ENCODE peak calls at places on chromosomes 3 and 15, in eight cellular contexts. N, E, T, Y, D, M, I and B are unnamed samples.

GRCh38 chr3:132347095-132347494 is 29.9 kb downstream of the ACP3 start:
- DNase-seq in N (no peak), E (peak; percentile 91), T (no peak), Y (peak; percentile 90), D (peak; percentile 13), M (no peak), I (peak; percentile 59), B (no peak)

GRCh38 chr3:134353831-134354611 is 20.2 kb downstream of the AMOTL2 start:
- DNase-seq in N (no peak), E (no peak), T (no peak), Y (no peak), D (peak; percentile 80), M (no peak), I (no peak), B (no peak)

GRCh38 chr3:194375921-194376570 is 6.5 kb upstream of the LRRC15 start:
- DNase-seq in N (no peak), E (no peak), T (no peak), Y (no peak), D (no peak), M (no peak), I (no peak), B (no peak)

GRCh38 chr3:70856414-70857162 is 544.1 kb upstream of the MDFIC2 start:
- DNase-seq in N (no peak), E (peak; percentile 98), T (no peak), Y (peak; percentile 99), D (no peak), M (no peak), I (no peak), B (no peak)

GRCh38 chr3:119681279-119681678 is 4.1 kb upstream of the COX17 start:
- DNase-seq in N (peak; percentile 53), E (peak; percentile 46), T (no peak), Y (peak; percentile 40), D (no peak), M (no peak), I (no peak), B (no peak)

GRCh38 chr3:52535411-52536111 is 844 bp upstream of the UQCC5 start:
- DNase-seq in N (no peak), E (no peak), T (no peak), Y (no peak), D (no peak), M (peak; percentile 36), I (peak; percentile 19), B (no peak)

GRCh38 chr3:9623148-9623547 is 26.2 kb upstream of the MTMR14 start:
- DNase-seq in N (no peak), E (peak; percentile 4), T (no peak), Y (no peak), D (no peak), M (no peak), I (no peak), B (no peak)

GRCh38 chr15:99925661-99926461 is 192.6 kb upstream of the LYSMD4 start:
- DNase-seq in N (peak; percentile 65), E (peak; percentile 27), T (peak; percentile 65), Y (peak; percentile 72), D (peak; percentile 79), M (peak; percentile 77), I (peak; percentile 60), B (no peak)

GRCh38 chr3:46477145-46477544 is 12.4 kb upstream of the LTF start:
- DNase-seq in N (peak; percentile 26), E (no peak), T (no peak), Y (no peak), D (no peak), M (no peak), I (no peak), B (no peak)

GRCh38 chr15:58472821-58473581 is 41.2 kb downstream of the LIPC start:
- DNase-seq in N (no peak), E (peak; percentile 53), T (no peak), Y (peak; percentile 87), D (no peak), M (no peak), I (no peak), B (no peak)

GRCh38 chr3:190036631-190037030 is 84.1 kb downstream of the P3H2 start:
- DNase-seq in N (no peak), E (peak; percentile 78), T (no peak), Y (peak; percentile 78), D (no peak), M (no peak), I (no peak), B (no peak)

GRCh38 chr3:35908366-35909232 is 269.3 kb downstream of the ARPP21 start:
- DNase-seq in N (peak; percentile 92), E (peak; percentile 63), T (peak; percentile 30), Y (peak; percentile 66), D (peak; percentile 52), M (peak; percentile 13), I (peak; percentile 63), B (no peak)

GRCh38 chr3:51710631-51711351 is 3.9 kb downstream of the GRM2 start:
- DNase-seq in N (peak; percentile 64), E (no peak), T (no peak), Y (no peak), D (no peak), M (no peak), I (peak; percentile 9), B (no peak)

GRCh38 chr3:157405457-157405856 is 31.2 kb upstream of the PTX3 start:
- DNase-seq in N (no peak), E (peak; percentile 89), T (no peak), Y (peak; percentile 21), D (no peak), M (no peak), I (no peak), B (no peak)

GRCh38 chr15:35308802-35309201 is 223.7 kb upstream of the NANOGP8 start:
- DNase-seq in N (no peak), E (peak; percentile 95), T (no peak), Y (peak; percentile 31), D (no peak), M (no peak), I (no peak), B (no peak)

GRCh38 chr3:167110906-167111305 is 269.2 kb downstream of the ZBBX start:
- DNase-seq in N (peak; percentile 67), E (peak; percentile 78), T (no peak), Y (peak; percentile 3), D (no peak), M (no peak), I (no peak), B (no peak)

GRCh38 chr15:29792426-29793159 is 29.7 kb downstream of the TJP1 start:
- DNase-seq in N (no peak), E (peak; percentile 65), T (no peak), Y (no peak), D (no peak), M (no peak), I (no peak), B (no peak)

GRCh38 chr15:40454904-40455391 is 14.2 kb downstream of the BAHD1 start:
- DNase-seq in N (no peak), E (peak; percentile 63), T (no peak), Y (peak; percentile 83), D (no peak), M (no peak), I (peak; percentile 63), B (no peak)

GRCh38 chr3:64351713-64352595 is 126.7 kb upstream of the PRICKLE2 start:
- DNase-seq in N (no peak), E (peak; percentile 92), T (no peak), Y (peak; percentile 88), D (peak; percentile 48), M (no peak), I (peak; percentile 50), B (no peak)

GRCh38 chr3:46213201-46213600 is 5.1 kb upstream of the CCR1 start:
- DNase-seq in N (no peak), E (no peak), T (no peak), Y (no peak), D (no peak), M (no peak), I (no peak), B (no peak)

GRCh38 chr3:123448503-123449091 is at the start of gene ADCY5:
- DNase-seq in N (peak; percentile 68), E (no peak), T (peak; percentile 19), Y (no peak), D (peak; percentile 33), M (peak; percentile 64), I (peak; percentile 30), B (no peak)
- H3K27me3 ChIP-seq in N (peaks cover 46% of the 10 kb centered on the region), E (peaks cover 53% of the 10 kb centered on the region), T (peaks cover 18% of the 10 kb centered on the region), Y (peaks cover 30% of the 10 kb centered on the region), D (peaks cover 21% of the 10 kb centered on the region), M (no peaks in the 10 kb centered on the region), I (peaks cover 7% of the 10 kb centered on the region), B (peaks cover 14% of the 10 kb centered on the region)

DNA sequence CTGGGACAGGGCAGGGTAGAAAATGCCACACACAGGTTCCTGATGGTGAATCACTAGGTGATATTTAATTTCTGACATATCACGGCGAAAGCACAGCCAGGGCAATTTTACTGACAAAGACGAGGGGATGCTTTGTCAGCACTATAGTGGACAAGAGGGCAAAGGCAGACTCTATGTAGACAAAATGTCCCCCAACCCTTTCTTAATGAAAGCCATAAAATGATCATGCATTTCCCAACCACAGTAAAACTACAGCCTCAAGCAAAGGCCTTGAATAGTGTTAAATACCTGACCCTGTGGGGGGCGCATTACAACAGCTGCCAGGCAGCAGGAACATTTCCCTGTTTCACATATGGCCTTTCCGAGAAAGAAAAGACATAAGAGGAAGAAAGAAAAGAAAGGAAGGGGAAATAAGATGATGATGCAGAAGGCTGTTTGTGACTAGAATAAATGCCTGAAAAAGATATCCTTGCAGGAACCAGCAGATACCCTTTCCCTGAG is 49.5 kb downstream of the GLDN start:
- DNase-seq in N (peak; percentile 86), E (no peak), T (no peak), Y (no peak), D (no peak), M (no peak), I (no peak), B (no peak)
- H3K27me3 ChIP-seq in N (no peaks in the 10 kb centered on the region), E (no peaks in the 10 kb centered on the region), T (peaks cover 2% of the 10 kb centered on the region), Y (no peaks in the 10 kb centered on the region), D (no peaks in the 10 kb centered on the region), M (no peaks in the 10 kb centered on the region), I (no peaks in the 10 kb centered on the region), B (no peaks in the 10 kb centered on the region)

GRCh38 chr3:73512095-73512494 is 112.6 kb downstream of the PDZRN3 start:
- DNase-seq in N (no peak), E (no peak), T (no peak), Y (no peak), D (no peak), M (peak; percentile 53), I (no peak), B (no peak)
- H3K27me3 ChIP-seq in N (peaks cover 44% of the 10 kb centered on the region), E (no peaks in the 10 kb centered on the region), T (no peaks in the 10 kb centered on the region), Y (no peaks in the 10 kb centered on the region), D (no peaks in the 10 kb centered on the region), M (no peaks in the 10 kb centered on the region), I (no peaks in the 10 kb centered on the region), B (no peaks in the 10 kb centered on the region)

GRCh38 chr3:55725681-55726500 is 238.8 kb upstream of the WNT5A start:
- DNase-seq in N (no peak), E (no peak), T (no peak), Y (no peak), D (no peak), M (no peak), I (no peak), B (no peak)

GRCh38 chr3:55726501-55726775 is 239.3 kb upstream of the WNT5A start:
- DNase-seq in N (no peak), E (no peak), T (no peak), Y (no peak), D (no peak), M (no peak), I (no peak), B (no peak)

GRCh38 chr3:55728461-55729100 is 241.5 kb upstream of the WNT5A start:
- DNase-seq in N (no peak), E (no peak), T (no peak), Y (no peak), D (no peak), M (no peak), I (no peak), B (no peak)

GRCh38 chr3:55724851-55725250 is 237.7 kb upstream of the WNT5A start:
- DNase-seq in N (no peak), E (no peak), T (no peak), Y (no peak), D (no peak), M (no peak), I (no peak), B (no peak)

GRCh38 chr3:55729546-55729945 is 242.4 kb upstream of the WNT5A start:
- DNase-seq in N (no peak), E (no peak), T (no peak), Y (no peak), D (no peak), M (no peak), I (no peak), B (no peak)
- H3K27me3 ChIP-seq in N (no peaks in the 10 kb centered on the region), E (no peaks in the 10 kb centered on the region), T (no peaks in the 10 kb centered on the region), Y (no peaks in the 10 kb centered on the region), D (no peaks in the 10 kb centered on the region), M (no peaks in the 10 kb centered on the region), I (no peaks in the 10 kb centered on the region), B (no peaks in the 10 kb centered on the region)